ENCODE peak calls at places on chromosome 14, in five cellular contexts. D is K562, Q is SK-N-SH, Z is HepG2, W is GM12878. S is an unnamed sample.

GRCh38 chr14:52351191-52351560 is 37.1 kb downstream of the PTGER2 start:
- DNase-seq in Q (no peak), D (no peak), Z (no peak), W (no peak), S (no peak)

GRCh38 chr14:59133202-59133601 is 55.3 kb upstream of the DAAM1 start:
- DNase-seq in W (no peak), Z (no peak), D (peak), Q (no peak), S (no peak)

GRCh38 chr14:67477926-67478915 is 10.3 kb downstream of the TMEM229B start:
- DNase-seq in Z (no peak), D (no peak), W (no peak), Q (no peak), S (no peak)

GRCh38 chr14:62921466-62921865 is 123.8 kb downstream of the KCNH5 start:
- DNase-seq in Z (no peak), W (no peak), D (no peak), Q (no peak), S (no peak)

GRCh38 chr14:95319312-95320075 is at the start of gene CLMN:
- DNase-seq in W (no peak), Q (peak), D (peak), Z (no peak), S (peak)

GRCh38 chr14:80988742-80989429 is 33.5 kb downstream of the TSHR start:
- DNase-seq in D (no peak), Q (no peak), Z (no peak), W (no peak), S (no peak)

GRCh38 chr14:22536853-22537338 is 52.1 kb downstream of the DAD1 start:
- DNase-seq in Z (no peak), W (peak), D (peak), Q (no peak), S (peak)

GRCh38 chr14:33062881-33063280 is 124.2 kb downstream of the NPAS3 start:
- DNase-seq in Z (no peak), Q (peak), D (no peak), W (no peak), S (no peak)

GRCh38 chr14:41389355-41389754 is 217.3 kb upstream of the LRFN5 start:
- DNase-seq in D (no peak), Q (no peak), W (no peak), Z (no peak), S (no peak)

GRCh38 chr14:59190372-59190771 is 1.9 kb downstream of the DAAM1 start:
- DNase-seq in Z (peak), Q (peak), W (no peak), D (no peak), S (peak)

GRCh38 chr14:58866386-58866785 is 228.6 kb downstream of the DACT1 start:
- DNase-seq in Z (no peak), W (no peak), D (no peak), Q (no peak), S (no peak)

GRCh38 chr14:50953497-50953896 is 9.2 kb upstream of the PYGL start:
- DNase-seq in D (no peak), W (no peak), Q (no peak), Z (no peak), S (no peak)

GRCh38 chr14:74015965-74016364 is 3.1 kb downstream of the ENTPD5 start:
- DNase-seq in W (no peak), D (peak), Q (no peak), Z (no peak), S (no peak)

GRCh38 chr14:74018704-74019407 is at the start of the genes BBOF1 and ENTPD5:
- DNase-seq in Z (peak), W (peak), Q (peak), D (peak), S (peak)

GRCh38 chr14:74015178-74015577 is 3.9 kb downstream of the ENTPD5 start:
- DNase-seq in Z (no peak), Q (no peak), W (no peak), D (no peak), S (no peak)

GRCh38 chr14:74018029-74018703 is 922 bp downstream of the ENTPD5 start:
- DNase-seq in D (no peak), Q (no peak), W (no peak), Z (peak), S (peak)

DNA sequence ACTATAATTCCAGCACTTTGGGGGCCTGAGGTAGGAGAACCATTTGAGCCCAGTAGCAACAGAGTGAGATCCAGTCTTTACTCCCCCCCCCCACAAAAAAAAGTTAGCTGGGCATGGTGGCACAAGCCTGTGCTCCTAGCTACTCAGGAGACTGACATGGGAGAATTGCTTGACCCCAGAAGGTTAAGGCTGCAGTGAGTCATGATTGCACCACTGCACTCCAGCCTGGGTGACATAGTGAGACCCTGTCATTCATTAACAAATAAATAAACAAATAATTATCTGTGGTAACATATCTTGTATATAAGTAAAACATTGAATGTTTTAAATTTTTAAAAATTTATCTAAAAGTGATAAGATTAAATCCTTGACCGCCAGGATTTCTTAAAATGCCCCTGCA is 4.8 kb downstream of the ENTPD5 start:
- DNase-seq in Z (peak), D (no peak), W (no peak), Q (no peak), S (peak)
- TF ChIP-seq CHD2 in Z (no peak), D (no peak), W (no peak), Q (no peak), S (no peak)

DNA sequence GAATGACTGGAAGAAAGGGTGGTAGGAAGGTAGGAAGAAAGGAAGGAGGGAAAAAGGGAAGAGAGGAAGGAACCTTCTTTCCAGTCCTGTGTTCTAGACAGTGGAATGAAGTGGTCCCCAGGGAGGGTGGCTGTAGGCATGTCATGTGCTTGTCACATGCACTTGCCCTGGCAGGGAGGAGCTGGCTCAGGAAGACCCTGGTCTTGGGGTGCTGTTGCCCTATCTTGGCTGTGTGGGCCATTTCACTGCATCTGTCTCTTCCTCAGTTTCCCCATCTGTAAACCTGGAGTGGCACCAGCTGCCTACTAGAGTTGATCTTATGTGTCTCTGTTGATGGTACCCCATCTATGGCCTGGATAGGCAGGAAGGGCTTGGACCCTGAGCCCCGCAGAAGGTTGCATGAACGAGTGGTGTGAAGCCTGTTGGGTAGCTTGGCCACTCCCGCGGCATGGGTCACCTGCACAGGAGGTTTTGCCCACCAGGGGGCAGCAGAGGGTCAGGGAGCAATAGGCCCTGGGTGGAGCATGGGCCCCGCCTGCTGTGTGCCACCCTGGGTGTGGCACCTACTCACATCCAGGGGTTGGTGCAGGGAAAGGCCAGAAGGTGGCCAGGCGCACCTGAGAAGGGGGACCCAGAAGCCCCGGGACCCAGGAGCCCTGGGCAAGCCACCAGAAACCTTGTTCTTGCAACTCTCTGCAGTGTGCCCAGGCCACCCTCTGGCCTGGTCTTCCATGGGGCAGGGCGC is 25.1 kb downstream of the MEG3 start:
- DNase-seq in Q (peak), W (no peak), Z (peak), D (peak), S (peak)
- TF ChIP-seq CHD2 in Q (no peak), W (no peak), Z (no peak), D (no peak), S (no peak)

DNA sequence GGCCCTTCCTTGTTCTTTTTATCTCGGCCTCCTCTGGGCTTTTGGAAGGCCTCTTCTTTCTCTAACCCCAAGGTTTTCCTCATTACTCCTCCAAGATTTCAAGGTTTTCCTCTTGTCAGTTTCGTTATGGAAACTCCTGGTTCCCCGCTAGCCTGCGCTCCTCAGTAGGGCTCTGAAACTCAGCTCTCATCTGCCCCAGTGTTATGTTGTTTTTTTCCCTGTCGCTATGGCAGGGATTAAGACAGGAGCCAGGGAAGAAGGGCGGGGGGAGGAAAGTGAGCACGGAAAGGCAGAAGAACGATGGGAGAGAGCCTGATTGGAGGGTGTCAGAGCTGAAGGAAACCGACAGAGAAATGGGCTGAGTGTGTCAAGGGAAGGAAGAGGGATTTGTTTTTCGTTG is 26.5 kb upstream of the JDP2 start:
- DNase-seq in W (no peak), D (no peak), Q (no peak), Z (no peak), S (no peak)
- TF ChIP-seq CHD2 in W (no peak), D (no peak), Q (no peak), Z (no peak), S (no peak)

GRCh38 chr14:89551432-89551831 is 134.4 kb upstream of the FOXN3 start:
- DNase-seq in Z (no peak), Q (no peak), D (no peak), W (no peak), S (no peak)

GRCh38 chr14:89549381-89550102 is 132.5 kb upstream of the FOXN3 start:
- DNase-seq in Q (no peak), Z (no peak), W (no peak), D (no peak), S (no peak)

GRCh38 chr14:89551955-89552354 is 134.9 kb upstream of the FOXN3 start:
- DNase-seq in Z (no peak), Q (no peak), D (no peak), W (no peak), S (no peak)

GRCh38 chr14:89550761-89551283 is 133.8 kb upstream of the FOXN3 start:
- DNase-seq in Q (no peak), W (no peak), D (no peak), Z (no peak), S (no peak)
- TF ChIP-seq CHD2 in Q (no peak), W (no peak), D (no peak), Z (no peak), S (no peak)

DNA sequence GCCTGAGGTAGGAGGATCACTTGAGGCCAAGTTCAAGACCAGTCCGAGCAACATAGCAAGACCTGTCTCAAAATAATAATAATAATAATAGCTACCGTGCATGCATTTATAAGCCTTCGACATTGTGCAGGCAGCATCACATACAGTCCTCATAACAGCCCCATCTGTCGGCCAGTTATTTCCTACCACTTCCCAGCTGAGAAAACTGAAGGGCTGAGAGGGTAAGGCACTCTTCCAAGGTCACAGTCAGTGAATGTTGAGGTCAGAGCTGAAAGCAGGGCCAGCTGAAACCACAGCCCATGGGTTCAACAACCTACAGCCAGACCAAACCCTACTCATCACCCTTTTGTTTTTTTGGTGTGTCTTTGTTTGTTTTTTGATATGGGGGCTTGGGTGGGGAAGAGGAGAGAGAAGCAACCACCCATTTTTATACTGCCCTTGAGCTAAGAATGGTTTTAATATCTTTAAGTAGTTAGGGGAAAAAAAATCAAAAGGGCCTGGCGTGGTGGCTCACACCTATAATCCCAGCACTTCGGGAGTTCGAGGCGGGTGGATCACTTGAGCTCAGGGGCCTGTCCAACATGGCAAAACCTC is 16.8 kb upstream of the ITPK1 start:
- DNase-seq in W (no peak), Q (peak), D (no peak), Z (peak), S (peak)
- TF ChIP-seq CHD2 in W (no peak), Q (no peak), D (no peak), Z (no peak), S (no peak)

GRCh38 chr14:87575378-87575777 is 417.6 kb downstream of the GALC start:
- DNase-seq in W (no peak), Q (no peak), Z (no peak), D (no peak), S (no peak)
- TF ChIP-seq CHD2 in W (no peak), Q (no peak), Z (no peak), D (no peak), S (no peak)

GRCh38 chr14:99270491-99271287 is 1.3 kb downstream of the BCL11B start:
- DNase-seq in Z (no peak), D (no peak), W (no peak), Q (peak), S (no peak)

GRCh38 chr14:99271951-99272668 is at the start of gene BCL11B:
- DNase-seq in W (peak), Z (peak), D (peak), Q (peak), S (peak)

GRCh38 chr14:99272669-99273024 is 650 bp upstream of the BCL11B start:
- DNase-seq in W (no peak), Z (no peak), D (no peak), Q (no peak), S (peak)

GRCh38 chr14:99273025-99273723 is 1.2 kb upstream of the BCL11B start:
- DNase-seq in Z (peak), W (no peak), D (no peak), Q (peak), S (peak)

DNA sequence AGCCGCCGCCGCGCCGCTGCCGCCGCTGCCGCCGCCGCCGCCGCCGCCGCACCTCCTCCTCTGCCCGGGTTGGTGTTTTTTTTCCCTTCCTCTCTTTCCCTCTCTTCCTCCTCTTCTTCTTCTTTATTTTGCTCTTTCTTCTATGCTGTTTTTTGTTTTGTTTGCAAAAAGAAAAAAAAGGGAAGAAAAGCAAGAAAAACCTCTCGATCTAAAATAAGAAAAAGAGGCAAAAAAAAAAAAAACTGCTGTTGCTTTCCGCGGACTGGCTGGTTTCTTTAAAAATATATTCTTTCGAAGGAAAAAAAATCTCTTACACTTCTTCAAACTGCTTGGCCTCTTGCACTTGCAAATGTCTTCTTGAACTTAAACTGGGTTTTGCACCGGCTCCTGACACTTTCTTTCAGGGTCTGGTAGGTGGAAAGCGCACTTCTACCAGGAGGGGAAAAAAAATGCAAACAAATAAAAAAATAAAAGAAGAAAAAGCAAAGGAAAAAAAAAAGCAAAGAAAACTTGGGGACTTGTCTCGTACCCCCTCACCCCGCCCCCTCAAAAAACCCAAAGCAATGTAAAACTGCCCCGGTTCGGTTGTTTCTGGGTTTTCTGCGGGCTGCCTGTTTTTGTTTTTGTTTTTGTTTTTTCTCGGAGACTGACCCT is 582 bp downstream of the BCL11B start:
- DNase-seq in W (no peak), Z (no peak), Q (no peak), D (no peak), S (no peak)
- TF ChIP-seq CHD2 in W (no peak), Z (no peak), Q (no peak), D (no peak), S (no peak)

GRCh38 chr14:78690836-78691235 is 520.7 kb downstream of the NRXN3 start:
- DNase-seq in Z (no peak), D (no peak), W (no peak), Q (no peak), S (no peak)
- TF ChIP-seq CHD2 in Z (no peak), D (no peak), W (no peak), Q (no peak), S (no peak)

DNA sequence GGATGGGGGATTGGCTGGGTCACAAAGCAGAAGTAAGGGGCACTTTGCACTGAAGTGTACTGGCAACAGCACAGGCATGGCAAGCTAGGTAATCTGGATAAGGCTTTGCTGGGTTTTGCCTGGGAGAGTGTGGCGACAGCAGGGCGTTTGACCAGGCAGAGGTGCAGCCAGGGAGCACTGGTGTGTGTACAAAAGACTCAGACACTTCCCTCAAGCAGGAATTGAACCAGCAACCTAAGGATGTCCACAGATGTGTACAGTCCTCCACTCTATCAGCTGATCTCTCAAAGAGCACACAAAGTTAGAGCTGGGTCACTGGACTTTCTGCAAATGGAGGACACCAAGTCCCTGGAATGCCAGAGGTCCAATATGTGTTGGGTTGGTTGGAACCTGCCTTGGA is 15.4 kb upstream of the RNASE4 start:
- DNase-seq in Q (no peak), Z (no peak), D (no peak), W (no peak), S (no peak)
- TF ChIP-seq CHD2 in Q (no peak), Z (no peak), D (no peak), W (no peak), S (no peak)

S was measured in A549.